ENCODE peak calls at places on chromosome 19, in six cellular contexts. J, N, Z, M, C and G are unnamed samples.
A peak's percentile ranks its signal among the peaks of the same experiment; 100 is the strongest.

GRCh38 chr19:6733338-6734095 is 3.9 kb downstream of the GPR108 start:
- DNase-seq in J (no peak), N (no peak), Z (no peak), M (no peak), C (no peak), G (no peak)

GRCh38 chr19:47225746-47226425 is 5.1 kb downstream of the BBC3 start:
- DNase-seq in J (peak; percentile 84), N (peak; percentile 89), Z (peak; percentile 83), M (peak; percentile 89), C (peak; percentile 93), G (peak; percentile 96)

GRCh38 chr19:5298502-5298901 is 42.1 kb downstream of the PTPRS start:
- DNase-seq in J (no peak), N (no peak), Z (no peak), M (no peak), C (peak; percentile 81), G (no peak)

GRCh38 chr19:45251452-45252354 is 632 bp downstream of the MARK4 start:
- DNase-seq in J (peak; percentile 7), N (no peak), Z (no peak), M (no peak), C (peak; percentile 51), G (no peak)

GRCh38 chr19:2365201-2365970 is 5.3 kb downstream of the TMPRSS9 start:
- DNase-seq in J (no peak), N (no peak), Z (no peak), M (no peak), C (no peak), G (no peak)

GRCh38 chr19:5567360-5567970 is at the start of gene TINCR:
- DNase-seq in J (no peak), N (no peak), Z (no peak), M (no peak), C (no peak), G (no peak)

GRCh38 chr19:10007811-10008211 is 2.5 kb downstream of the COL5A3 start:
- DNase-seq in J (no peak), N (peak; percentile 47), Z (no peak), M (no peak), C (no peak), G (no peak)

GRCh38 chr19:17170538-17171297 is 44.4 kb upstream of the USE1 start:
- DNase-seq in J (peak; percentile 22), N (no peak), Z (no peak), M (no peak), C (no peak), G (no peak)

GRCh38 chr19:325173-325936 is 19.2 kb downstream of the MIER2 start:
- DNase-seq in J (no peak), N (no peak), Z (no peak), M (no peak), C (no peak), G (no peak)

GRCh38 chr19:45976180-45976579 is 2.5 kb upstream of the NOVA2 start:
- DNase-seq in J (no peak), N (no peak), Z (no peak), M (no peak), C (no peak), G (no peak)

GRCh38 chr19:7885818-7886217 is 2.5 kb upstream of the LRRC8E start:
- DNase-seq in J (no peak), N (no peak), Z (no peak), M (no peak), C (no peak), G (no peak)

GRCh38 chr19:7888826-7889217 is 512 bp downstream of the LRRC8E start:
- DNase-seq in J (no peak), N (no peak), Z (no peak), M (no peak), C (no peak), G (no peak)

GRCh38 chr19:7887408-7888144 is 734 bp upstream of the LRRC8E start:
- DNase-seq in J (no peak), N (no peak), Z (no peak), M (no peak), C (no peak), G (no peak)

GRCh38 chr19:7883796-7884570 is 4.3 kb upstream of the LRRC8E start:
- DNase-seq in J (no peak), N (no peak), Z (no peak), M (no peak), C (no peak), G (no peak)

GRCh38 chr19:7888145-7888825 is at the start of gene LRRC8E:
- DNase-seq in J (no peak), N (no peak), Z (no peak), M (peak; percentile 50), C (peak; percentile 87), G (no peak)
- H3K4me1 ChIP-seq in J (no peaks in the 10 kb centered on the region), N (no peaks in the 10 kb centered on the region), Z (peaks cover 4% of the 10 kb centered on the region), M (no peaks in the 10 kb centered on the region), C (no peaks in the 10 kb centered on the region), G (no peaks in the 10 kb centered on the region)

GRCh38 chr19:38255759-38256052 is 468 bp downstream of the PPP1R14A start:
- DNase-seq in J (no peak), N (no peak), Z (no peak), M (no peak), C (no peak), G (no peak)
- H3K4me3 ChIP-seq in J (no peak overlapping the region), N (peak overlapping the region; percentile 56), Z (no peak overlapping the region), M (peak overlapping the region; percentile 61), C (peak overlapping the region; percentile 38), G (peak overlapping the region; percentile 80)

GRCh38 chr19:18541258-18541991 is 1.9 kb downstream of the FKBP8 start:
- DNase-seq in J (no peak), N (no peak), Z (no peak), M (no peak), C (no peak), G (no peak)
- H3K27ac ChIP-seq in J (no peak overlapping the region), N (peak overlapping the region; percentile 92), Z (no peak overlapping the region), M (no peak overlapping the region), C (no peak overlapping the region), G (no peak overlapping the region)

GRCh38 chr19:40278361-40279045 is 6.6 kb downstream of the AKT2 start:
- DNase-seq in J (no peak), N (peak; percentile 9), Z (no peak), M (no peak), C (no peak), G (peak; percentile 44)
- H3K4me1 ChIP-seq in J (peaks cover 81% of the 10 kb centered on the region), N (peaks cover 11% of the 10 kb centered on the region), Z (peaks cover 79% of the 10 kb centered on the region), M (peaks cover 3% of the 10 kb centered on the region), C (peaks cover 36% of the 10 kb centered on the region), G (no peaks in the 10 kb centered on the region)

GRCh38 chr19:54169149-54169731 is 3.7 kb downstream of the TMC4 start:
- DNase-seq in J (no peak), N (no peak), Z (no peak), M (no peak), C (peak; percentile 47), G (no peak)

GRCh38 chr19:54173951-54174817 is 1.2 kb upstream of the TMC4 start:
- DNase-seq in J (no peak), N (no peak), Z (no peak), M (no peak), C (peak; percentile 49), G (no peak)

GRCh38 chr19:54168174-54168917 is 4.6 kb downstream of the TMC4 start:
- DNase-seq in J (peak; percentile 81), N (peak; percentile 89), Z (peak; percentile 90), M (peak; percentile 92), C (peak; percentile 94), G (peak; percentile 95)

GRCh38 chr19:54172764-54173699 is at the start of gene TMC4:
- DNase-seq in J (no peak), N (no peak), Z (no peak), M (peak; percentile 45), C (peak; percentile 90), G (no peak)

DNA sequence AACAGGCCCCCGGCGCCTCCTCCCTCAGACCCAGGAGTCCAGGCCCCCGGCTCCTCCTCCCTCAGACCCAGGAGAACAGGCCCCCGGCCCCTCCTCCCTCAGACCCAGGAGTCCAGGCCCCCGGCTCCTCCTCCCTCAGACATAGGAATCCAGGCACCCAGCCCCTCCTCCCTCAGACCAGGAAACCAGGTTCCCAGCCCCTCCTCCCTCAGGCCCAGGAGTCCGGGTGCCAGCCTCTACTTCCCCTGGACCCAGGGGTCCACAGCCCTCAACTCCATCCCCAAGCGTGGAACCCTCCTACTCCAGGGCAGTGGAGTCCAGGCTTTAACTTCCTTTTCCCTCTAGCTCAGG is 572 bp downstream of the TMC4 start:
- DNase-seq in J (no peak), N (no peak), Z (no peak), M (no peak), C (peak; percentile 68), G (no peak)
- H3K4me3 ChIP-seq in J (no peak overlapping the region), N (no peak overlapping the region), Z (no peak overlapping the region), M (no peak overlapping the region), C (peak overlapping the region; percentile 65), G (no peak overlapping the region)

GRCh38 chr19:53103141-53103902 is at the start of gene ZNF160:
- DNase-seq in J (peak; percentile 97), N (peak; percentile 98), Z (peak; percentile 100), M (peak; percentile 95), C (peak; percentile 98), G (peak; percentile 100)

GRCh38 chr19:53103903-53104203 is 631 bp upstream of the ZNF160 start:
- DNase-seq in J (no peak), N (no peak), Z (no peak), M (no peak), C (no peak), G (no peak)

GRCh38 chr19:53102186-53102585 is 1.0 kb downstream of the ZNF160 start:
- DNase-seq in J (no peak), N (no peak), Z (no peak), M (no peak), C (no peak), G (no peak)

GRCh38 chr19:53101518-53101917 is 1.7 kb downstream of the ZNF160 start:
- DNase-seq in J (no peak), N (no peak), Z (no peak), M (no peak), C (no peak), G (no peak)

DNA sequence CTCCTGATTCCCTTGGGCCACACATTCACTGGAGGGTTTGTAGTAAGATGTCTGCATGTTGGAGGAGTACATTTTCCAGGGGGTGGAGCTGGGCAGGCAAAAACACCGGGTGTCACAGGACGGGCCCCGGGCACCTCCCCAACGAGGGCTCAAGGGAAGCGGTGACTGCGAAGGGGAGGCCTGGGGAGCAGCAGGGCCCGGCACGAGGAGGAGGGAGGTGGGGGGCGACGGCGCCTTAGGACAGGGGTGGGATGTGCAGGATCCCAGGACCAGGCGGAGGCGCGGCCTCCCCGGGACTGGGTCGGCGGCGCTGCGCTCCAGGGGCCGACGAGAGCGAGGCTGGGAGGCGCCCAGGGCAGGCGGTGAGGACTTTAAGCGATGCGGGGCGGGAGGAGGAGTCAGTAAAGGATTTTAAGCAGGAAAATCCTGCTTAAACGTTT is 501 bp downstream of the ZNF160 start:
- DNase-seq in J (peak; percentile 26), N (peak; percentile 26), Z (peak; percentile 5), M (peak; percentile 29), C (peak; percentile 46), G (peak; percentile 64)
- H3K27ac ChIP-seq in J (peak overlapping the region; percentile 84), N (peak overlapping the region; percentile 80), Z (peak overlapping the region; percentile 89), M (peak overlapping the region; percentile 71), C (peak overlapping the region; percentile 78), G (peak overlapping the region; percentile 49)

GRCh38 chr19:18506101-18506534 is 15.8 kb downstream of the ELL start:
- DNase-seq in J (peak; percentile 17), N (no peak), Z (no peak), M (no peak), C (peak; percentile 54), G (no peak)
- H3K4me1 ChIP-seq in J (peaks cover 94% of the 10 kb centered on the region), N (no peaks in the 10 kb centered on the region), Z (peaks cover 88% of the 10 kb centered on the region), M (peaks cover 35% of the 10 kb centered on the region), C (peaks cover 40% of the 10 kb centered on the region), G (peaks cover 8% of the 10 kb centered on the region)